ENCODE peak calls at places on chromosomes 16 and 17, in eight cellular contexts. E, J, M, F, R, G, N and Z are unnamed samples.

GRCh38 chr16:67277294-67277998 is 1.9 kb upstream of the PLEKHG4 start:
- DNase-seq in G (no peak), R (no peak), E (peak; percentile 99), F (peak; percentile 26), N (no peak), J (no peak), M (no peak), Z (no peak)

GRCh38 chr16:67885976-67886375 is 1.3 kb downstream of the NRN1L start:
- DNase-seq in G (no peak), E (no peak), R (no peak), M (no peak), F (no peak), N (no peak), J (no peak), Z (no peak)

GRCh38 chr16:80824623-80825364 is 20.4 kb upstream of the CDYL2 start:
- DNase-seq in F (no peak), M (peak; percentile 34), G (peak; percentile 44), R (no peak), J (no peak), E (peak; percentile 71), N (no peak), Z (no peak)

GRCh38 chr17:31480067-31480466 is 88.6 kb downstream of the RAB11FIP4 start:
- DNase-seq in G (no peak), J (no peak), E (no peak), F (no peak), N (no peak), M (no peak), R (no peak), Z (no peak)

GRCh38 chr17:65434251-65434650 is 127.2 kb downstream of the AXIN2 start:
- DNase-seq in R (no peak), M (no peak), E (no peak), J (no peak), G (no peak), N (no peak), F (no peak), Z (no peak)

GRCh38 chr16:72989203-72989991 is 58.5 kb downstream of the ZFHX3 start:
- DNase-seq in E (peak; percentile 96), M (no peak), J (no peak), G (no peak), N (no peak), R (no peak), F (no peak), Z (no peak)

GRCh38 chr16:86343733-86344585 is 166.4 kb upstream of the FOXF1 start:
- DNase-seq in G (no peak), E (no peak), N (no peak), M (no peak), J (no peak), R (no peak), F (no peak), Z (no peak)

GRCh38 chr17:596287-596686 is 118.4 kb downstream of the VPS53 start:
- DNase-seq in M (no peak), G (no peak), J (no peak), R (no peak), N (no peak), E (no peak), F (no peak), Z (no peak)

GRCh38 chr17:32958418-32958817 is 30.5 kb downstream of the TMEM98 start:
- DNase-seq in N (no peak), F (no peak), R (no peak), J (no peak), M (no peak), G (no peak), E (peak; percentile 48), Z (no peak)

GRCh38 chr16:46862555-46863447 is 21.4 kb upstream of the GPT2 start:
- DNase-seq in F (no peak), M (peak; percentile 11), R (no peak), E (peak; percentile 77), G (no peak), J (no peak), N (no peak), Z (no peak)

GRCh38 chr17:29219378-29220047 is 27.1 kb upstream of the CRYBA1 start:
- DNase-seq in F (peak; percentile 64), N (peak; percentile 70), J (peak; percentile 38), E (peak; percentile 81), R (peak; percentile 52), G (peak; percentile 65), M (peak; percentile 41), Z (peak; percentile 67)

GRCh38 chr16:71373073-71373472 is 14.6 kb downstream of the CALB2 start:
- DNase-seq in F (no peak), R (no peak), M (no peak), J (no peak), G (no peak), N (no peak), E (peak; percentile 67), Z (no peak)

GRCh38 chr16:29804455-29805231 is 1.7 kb upstream of the MAZ start:
- DNase-seq in R (no peak), E (peak; percentile 52), F (no peak), N (peak; percentile 30), J (no peak), G (no peak), M (peak; percentile 78), Z (no peak)

GRCh38 chr16:49833796-49834195 is 22.1 kb downstream of the ZNF423 start:
- DNase-seq in J (no peak), F (no peak), G (no peak), N (no peak), M (no peak), R (no peak), E (no peak), Z (no peak)

GRCh38 chr17:34570491-34570890 is 8.9 kb upstream of the TMEM132E start:
- DNase-seq in R (no peak), M (no peak), N (no peak), E (no peak), F (no peak), J (no peak), G (no peak), Z (no peak)

GRCh38 chr17:43779145-43780125 is 658 bp upstream of the DUSP3 start:
- DNase-seq in E (no peak), R (no peak), F (peak; percentile 32), G (no peak), N (no peak), M (peak; percentile 78), J (no peak), Z (no peak)

GRCh38 chr16:15811778-15812750 is 44.8 kb downstream of the MYH11 start:
- DNase-seq in M (peak; percentile 33), R (no peak), N (no peak), E (peak; percentile 48), J (no peak), G (no peak), F (no peak), Z (no peak)

GRCh38 chr17:8673621-8674020 is 43.1 kb upstream of the MYH10 start:
- DNase-seq in G (no peak), F (no peak), N (no peak), E (peak; percentile 75), J (no peak), R (no peak), M (no peak), Z (no peak)

GRCh38 chr16:12527077-12527476 is 276.6 kb downstream of the CPPED1 start:
- DNase-seq in F (no peak), G (no peak), R (no peak), M (no peak), J (no peak), E (peak; percentile 24), N (no peak), Z (no peak)

GRCh38 chr16:86364653-86365380 is 145.5 kb upstream of the FOXF1 start:
- DNase-seq in N (no peak), J (no peak), M (no peak), G (no peak), R (no peak), F (no peak), E (no peak), Z (no peak)

GRCh38 chr17:61809816-61810392 is 53.4 kb downstream of the BRIP1 start:
- DNase-seq in J (no peak), E (peak; percentile 66), F (no peak), M (peak; percentile 73), R (no peak), N (no peak), G (no peak), Z (no peak)

GRCh38 chr17:60065867-60066266 is 12.9 kb downstream of the HEATR6 start:
- DNase-seq in J (no peak), M (no peak), G (no peak), E (no peak), F (no peak), N (no peak), R (no peak), Z (no peak)

GRCh38 chr17:79382313-79382712 is 228.5 kb downstream of the RBFOX3 start:
- DNase-seq in R (no peak), M (no peak), G (no peak), E (no peak), N (no peak), F (no peak), J (no peak), Z (no peak)

GRCh38 chr16:57592591-57593003 is 35.8 kb upstream of the ADGRG1 start:
- DNase-seq in F (peak; percentile 47), J (no peak), G (peak; percentile 83), N (no peak), M (no peak), R (no peak), E (no peak), Z (no peak)

GRCh38 chr17:32529604-32530003 is 42.8 kb downstream of the CDK5R1 start:
- DNase-seq in N (no peak), G (no peak), F (no peak), J (no peak), R (no peak), M (no peak), E (peak; percentile 29), Z (no peak)

GRCh38 chr17:77354420-77354720 is 213.6 kb downstream of the SEC14L1 start:
- DNase-seq in R (no peak), E (no peak), F (no peak), J (no peak), N (no peak), M (no peak), G (no peak), Z (peak; percentile 35)

GRCh38 chr16:31451681-31452351 is 7.5 kb upstream of the ARMC5 start:
- DNase-seq in G (no peak), M (peak; percentile 75), N (no peak), J (no peak), R (no peak), E (peak; percentile 74), F (no peak), Z (no peak)

GRCh38 chr16:77679901-77680300 is 42.4 kb upstream of the NUDT7 start:
- DNase-seq in M (no peak), G (no peak), N (no peak), F (no peak), E (peak; percentile 28), J (no peak), R (no peak), Z (no peak)

GRCh38 chr16:50573279-50573678 is 25.1 kb downstream of the NKD1 start:
- DNase-seq in M (no peak), G (no peak), R (no peak), E (no peak), J (no peak), F (no peak), N (no peak), Z (no peak)

GRCh38 chr17:17942846-17943245 is 29.4 kb downstream of the TOM1L2 start:
- DNase-seq in N (no peak), F (no peak), E (peak; percentile 43), M (no peak), J (no peak), G (no peak), R (no peak), Z (no peak)

GRCh38 chr17:45857977-45858708 is 13.5 kb downstream of the SPPL2C start:
- DNase-seq in F (no peak), G (no peak), N (no peak), J (no peak), R (no peak), M (no peak), E (no peak), Z (no peak)

GRCh38 chr17:77884967-77885641 is 73.4 kb upstream of the TNRC6C start:
- DNase-seq in N (no peak), F (no peak), G (no peak), R (no peak), E (no peak), J (no peak), M (peak; percentile 62), Z (no peak)

GRCh38 chr17:1707107-1707506 is 3.1 kb downstream of the TLCD2 start:
- DNase-seq in J (no peak), F (no peak), M (no peak), R (no peak), N (no peak), E (no peak), G (peak; percentile 82), Z (no peak)

GRCh38 chr17:41825175-41825845 is 10.7 kb downstream of the NT5C3B start:
- DNase-seq in N (no peak), J (no peak), R (no peak), M (no peak), E (no peak), G (no peak), F (no peak), Z (no peak)